ENCODE peak calls at places on chromosomes 13 and 19, in seven cellular contexts. Y, S, K, H, T, L and M are unnamed samples.

GRCh38 chr13:72652681-72653080 is 74.7 kb downstream of the MZT1 start:
- DNase-seq in Y (no peak), S (no peak), K (no peak), H (no peak), T (peak; percentile 59), L (peak; percentile 65), M (no peak)

GRCh38 chr13:47890146-47890814 is 110.8 kb downstream of the SUCLA2 start:
- DNase-seq in Y (no peak), S (no peak), K (no peak), H (no peak), T (no peak), L (no peak), M (no peak)

GRCh38 chr19:8257052-8257443 is 47.9 kb downstream of the CERS4 start:
- DNase-seq in Y (no peak), S (no peak), K (no peak), H (no peak), T (no peak), L (no peak), M (no peak)

GRCh38 chr19:38289955-38290354 is 14.1 kb upstream of the C19orf33 start:
- DNase-seq in Y (no peak), S (no peak), K (no peak), H (no peak), T (no peak), L (no peak), M (no peak)

GRCh38 chr19:2127758-2128157 is 23.6 kb downstream of the AP3D1 start:
- DNase-seq in Y (no peak), S (no peak), K (no peak), H (no peak), T (no peak), L (no peak), M (no peak)

GRCh38 chr19:55119053-55119452 is 1.6 kb upstream of the PPP1R12C start:
- DNase-seq in Y (no peak), S (no peak), K (no peak), H (no peak), T (no peak), L (no peak), M (no peak)

GRCh38 chr19:56341948-56342347 is 27.3 kb upstream of the ZSCAN5A start:
- DNase-seq in Y (no peak), S (no peak), K (no peak), H (no peak), T (peak; percentile 10), L (no peak), M (no peak)

GRCh38 chr19:51503891-51504290 is 2.3 kb upstream of the SIGLEC12 start:
- DNase-seq in Y (no peak), S (no peak), K (no peak), H (no peak), T (no peak), L (no peak), M (no peak)

GRCh38 chr19:5192568-5192967 is 148.0 kb downstream of the PTPRS start:
- DNase-seq in Y (no peak), S (no peak), K (no peak), H (no peak), T (no peak), L (no peak), M (no peak)

GRCh38 chr13:26168276-26168814 is 53.8 kb downstream of the RNF6 start:
- DNase-seq in Y (no peak), S (no peak), K (no peak), H (no peak), T (no peak), L (no peak), M (peak; percentile 36)

GRCh38 chr13:41944229-41944628 is 16.7 kb downstream of the VWA8 start:
- DNase-seq in Y (no peak), S (no peak), K (no peak), H (no peak), T (no peak), L (no peak), M (no peak)

GRCh38 chr13:94549241-94550029 is 46.5 kb downstream of the TGDS start:
- DNase-seq in Y (peak; percentile 90), S (peak; percentile 76), K (peak; percentile 93), H (peak; percentile 50), T (peak; percentile 92), L (peak; percentile 94), M (peak; percentile 90)

GRCh38 chr13:22757530-22758120 is 423.2 kb upstream of the SGCG start:
- DNase-seq in Y (no peak), S (no peak), K (no peak), H (no peak), T (peak; percentile 9), L (no peak), M (no peak)

GRCh38 chr19:10517760-10518443 is 655 bp upstream of the S1PR5 start:
- DNase-seq in Y (peak; percentile 57), S (no peak), K (no peak), H (no peak), T (peak; percentile 41), L (no peak), M (no peak)

GRCh38 chr19:52188822-52189744 is 769 bp upstream of the PPP2R1A start:
- DNase-seq in Y (peak; percentile 84), S (peak; percentile 25), K (no peak), H (peak; percentile 100), T (no peak), L (no peak), M (no peak)

GRCh38 chr19:38952395-38953165 is 21.8 kb downstream of the MRPS12 start:
- DNase-seq in Y (no peak), S (no peak), K (peak; percentile 47), H (no peak), T (peak; percentile 75), L (no peak), M (no peak)

GRCh38 chr19:11539495-11540365 is 1.1 kb downstream of the CNN1 start:
- DNase-seq in Y (no peak), S (no peak), K (no peak), H (no peak), T (no peak), L (peak; percentile 56), M (no peak)

DNA sequence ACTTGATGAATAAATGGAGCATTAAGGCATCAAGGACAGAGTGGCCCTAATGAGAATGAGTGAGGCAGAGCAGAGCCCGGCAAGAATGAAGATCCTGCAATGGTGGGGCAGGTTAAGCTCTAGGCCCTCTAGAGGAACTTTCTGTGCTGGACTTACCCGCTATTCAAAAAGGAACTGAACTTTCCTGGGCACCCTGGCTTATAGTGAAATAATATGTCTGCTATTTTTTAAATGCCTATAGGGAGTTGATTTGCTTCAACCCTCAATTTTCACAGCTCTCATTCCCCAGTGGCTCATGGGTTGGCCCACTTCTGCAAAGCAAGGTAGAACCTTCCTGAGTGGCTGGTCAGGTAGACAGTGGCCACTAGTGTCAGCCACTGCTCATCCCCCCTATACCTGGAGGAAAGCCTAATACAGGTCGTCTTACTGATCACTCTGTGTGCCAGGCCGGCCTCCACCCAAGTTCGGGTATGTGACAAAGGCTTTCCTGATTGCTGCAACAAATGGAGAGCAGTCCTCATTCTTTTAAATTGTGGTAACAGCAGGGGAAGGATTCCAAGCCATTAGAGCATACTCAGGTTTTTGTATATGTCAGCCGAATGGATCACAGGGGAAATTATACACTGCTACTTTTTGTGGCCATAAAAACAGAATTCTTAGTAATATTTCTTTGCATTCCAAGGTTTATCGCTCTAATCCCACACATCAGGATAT is 103.0 kb downstream of the KL start:
- DNase-seq in Y (no peak), S (no peak), K (no peak), H (no peak), T (no peak), L (peak; percentile 75), M (no peak)
- TF ChIP-seq CTCF in Y (no peak), S (no peak), K (no peak), H (no peak), T (no peak), L (no peak), M (no peak)

GRCh38 chr13:32087955-32088747 is 56.6 kb downstream of the FRY start:
- DNase-seq in Y (no peak), S (no peak), K (no peak), H (no peak), T (peak; percentile 9), L (peak; percentile 32), M (no peak)
- H3K4me1 ChIP-seq in Y (peaks cover 10% of the 10 kb centered on the region), S (no peaks in the 10 kb centered on the region), K (peaks cover 7% of the 10 kb centered on the region), H (no peaks in the 10 kb centered on the region), T (no peaks in the 10 kb centered on the region), L (no peaks in the 10 kb centered on the region), M (no peaks in the 10 kb centered on the region)

DNA sequence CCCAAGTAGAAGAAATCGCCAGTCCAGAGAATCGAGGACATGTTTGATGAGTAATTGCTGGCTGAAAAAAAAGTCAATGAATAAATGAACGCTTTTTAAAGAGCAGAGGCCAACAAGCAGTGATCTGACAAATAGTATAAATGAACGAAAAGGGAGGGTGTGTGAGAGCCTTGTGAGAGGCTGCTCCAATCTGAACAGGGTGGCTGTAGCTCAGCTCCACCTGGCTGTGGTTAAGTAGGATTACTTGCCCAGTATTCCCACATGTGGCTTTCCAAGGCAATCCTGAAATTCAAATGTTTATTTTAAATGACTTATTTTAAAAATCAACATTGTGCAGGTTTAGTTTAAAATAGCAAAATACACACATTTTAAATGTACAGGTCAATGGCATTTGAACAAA is 117.0 kb downstream of the TSHZ3 start:
- DNase-seq in Y (no peak), S (no peak), K (no peak), H (no peak), T (no peak), L (peak; percentile 84), M (no peak)
- TF ChIP-seq CTCF in Y (no peak), S (peak; percentile 41), K (no peak), H (no peak), T (no peak), L (no peak), M (no peak)

GRCh38 chr19:45100797-45101196 is 7.8 kb downstream of the PPP1R37 start:
- DNase-seq in Y (no peak), S (no peak), K (no peak), H (no peak), T (no peak), L (peak; percentile 39), M (no peak)
- H3K4me1 ChIP-seq in Y (peaks cover 22% of the 10 kb centered on the region), S (peaks cover 36% of the 10 kb centered on the region), K (peaks cover 93% of the 10 kb centered on the region), H (peaks cover 99% of the 10 kb centered on the region), T (peaks cover 27% of the 10 kb centered on the region), L (peaks cover 42% of the 10 kb centered on the region), M (peaks cover 62% of the 10 kb centered on the region)

GRCh38 chr13:91739751-91740150 is 341.3 kb downstream of the GPC5 start:
- DNase-seq in Y (no peak), S (no peak), K (no peak), H (no peak), T (no peak), L (no peak), M (no peak)
- TF ChIP-seq CTCF in Y (no peak), S (peak; percentile 60), K (no peak), H (no peak), T (no peak), L (no peak), M (no peak)

GRCh38 chr19:40283414-40284250 is 1.5 kb downstream of the AKT2 start:
- DNase-seq in Y (peak; percentile 70), S (no peak), K (peak; percentile 80), H (no peak), T (no peak), L (no peak), M (peak; percentile 61)
- H3K4me1 ChIP-seq in Y (peaks cover 37% of the 10 kb centered on the region), S (peaks cover 13% of the 10 kb centered on the region), K (peaks cover 62% of the 10 kb centered on the region), H (peaks cover 74% of the 10 kb centered on the region), T (peaks cover 5% of the 10 kb centered on the region), L (peaks cover 15% of the 10 kb centered on the region), M (peaks cover 30% of the 10 kb centered on the region)

GRCh38 chr19:21362291-21362690 is 3.5 kb downstream of the ZNF738 start:
- DNase-seq in Y (no peak), S (no peak), K (no peak), H (no peak), T (no peak), L (no peak), M (no peak)

GRCh38 chr19:21358768-21359451 is at the start of gene ZNF738:
- DNase-seq in Y (peak; percentile 87), S (peak; percentile 94), K (peak; percentile 91), H (peak; percentile 50), T (peak; percentile 82), L (peak; percentile 95), M (peak; percentile 97)
- TF ChIP-seq CTCF in Y (no peak), S (no peak), K (no peak), H (no peak), T (no peak), L (no peak), M (no peak)